ENCODE peak calls at places on chromosomes 3 and 15, in five cellular contexts. One of them, this sample, is unnamed.

GRCh38 chr3:64438837-64439236 is 213.6 kb upstream of the PRICKLE2 start:
- DNase-seq in A673: no peak
- DNase-seq in SK-N-SH: no peak
- DNase-seq in neuronal stem cell: no peak
- DNase-seq in sigmoid colon: no peak
- DNase-seq in this sample: no peak

GRCh38 chr3:179464296-179465092 is 13.2 kb upstream of the GNB4 start:
- DNase-seq in A673: no peak
- DNase-seq in neuronal stem cell: no peak
- DNase-seq in sigmoid colon: no peak
- DNase-seq in SK-N-SH: no peak
- DNase-seq in this sample: no peak

GRCh38 chr15:99682455-99682854 is 50.8 kb downstream of the LYSMD4 start:
- DNase-seq in sigmoid colon: no peak
- DNase-seq in neuronal stem cell: no peak
- DNase-seq in SK-N-SH: no peak
- DNase-seq in A673: peak; percentile 82
- DNase-seq in this sample: no peak

GRCh38 chr3:123329636-123330340 is 119.1 kb downstream of the ADCY5 start:
- DNase-seq in SK-N-SH: no peak
- DNase-seq in A673: no peak
- DNase-seq in neuronal stem cell: no peak
- DNase-seq in sigmoid colon: no peak
- DNase-seq in this sample: no peak

GRCh38 chr3:32948625-32949445 is 2.6 kb upstream of the CCR4 start:
- DNase-seq in sigmoid colon: no peak
- DNase-seq in neuronal stem cell: no peak
- DNase-seq in SK-N-SH: no peak
- DNase-seq in A673: no peak
- DNase-seq in this sample: no peak

GRCh38 chr3:193917096-193917495 is 218.9 kb upstream of the HES1 start:
- DNase-seq in neuronal stem cell: no peak
- DNase-seq in SK-N-SH: no peak
- DNase-seq in A673: no peak
- DNase-seq in sigmoid colon: no peak
- DNase-seq in this sample: no peak

GRCh38 chr3:49618412-49618811 is 55.7 kb upstream of the APEH start:
- DNase-seq in sigmoid colon: no peak
- DNase-seq in SK-N-SH: no peak
- DNase-seq in A673: no peak
- DNase-seq in neuronal stem cell: no peak
- DNase-seq in this sample: no peak

GRCh38 chr3:195208631-195209030 is 62.3 kb downstream of the XXYLT1 start:
- DNase-seq in SK-N-SH: no peak
- DNase-seq in neuronal stem cell: no peak
- DNase-seq in sigmoid colon: no peak
- DNase-seq in A673: no peak
- DNase-seq in this sample: no peak

GRCh38 chr15:71348597-71348996 is 233.3 kb downstream of the THSD4 start:
- DNase-seq in sigmoid colon: no peak
- DNase-seq in A673: no peak
- DNase-seq in neuronal stem cell: no peak
- DNase-seq in SK-N-SH: no peak
- DNase-seq in this sample: no peak

GRCh38 chr3:127217594-127218456 is 24.9 kb downstream of the PRR23E start:
- DNase-seq in sigmoid colon: no peak
- DNase-seq in SK-N-SH: no peak
- DNase-seq in neuronal stem cell: no peak
- DNase-seq in A673: no peak
- DNase-seq in this sample: no peak

GRCh38 chr3:127762077-127762786 is 60.1 kb downstream of the MGLL start:
- DNase-seq in neuronal stem cell: no peak
- DNase-seq in sigmoid colon: peak; percentile 81
- DNase-seq in SK-N-SH: no peak
- DNase-seq in A673: no peak
- DNase-seq in this sample: no peak

GRCh38 chr3:23159929-23160328 is 43.2 kb upstream of the UBE2E2 start:
- DNase-seq in SK-N-SH: no peak
- DNase-seq in sigmoid colon: no peak
- DNase-seq in neuronal stem cell: no peak
- DNase-seq in A673: no peak
- DNase-seq in this sample: no peak

GRCh38 chr3:196280689-196281463 is 6.7 kb downstream of the PCYT1A start:
- DNase-seq in sigmoid colon: no peak
- DNase-seq in neuronal stem cell: no peak
- DNase-seq in A673: no peak
- DNase-seq in SK-N-SH: no peak
- DNase-seq in this sample: no peak

GRCh38 chr3:132255041-132255745 is 62.0 kb upstream of the ACP3 start:
- DNase-seq in neuronal stem cell: no peak
- DNase-seq in SK-N-SH: no peak
- DNase-seq in sigmoid colon: no peak
- DNase-seq in A673: peak; percentile 47
- DNase-seq in this sample: no peak

GRCh38 chr15:43436395-43436794 is 56.6 kb downstream of the TP53BP1 start:
- DNase-seq in neuronal stem cell: no peak
- DNase-seq in SK-N-SH: no peak
- DNase-seq in sigmoid colon: no peak
- DNase-seq in A673: no peak
- DNase-seq in this sample: no peak
- H3K36me3 ChIP-seq in neuronal stem cell: peaks cover 98% of the 10 kb centered on the region
- H3K36me3 ChIP-seq in SK-N-SH: peaks cover 50% of the 10 kb centered on the region
- H3K36me3 ChIP-seq in sigmoid colon: peaks cover 79% of the 10 kb centered on the region
- H3K36me3 ChIP-seq in A673: peaks cover 56% of the 10 kb centered on the region
- H3K36me3 ChIP-seq in this sample: peaks cover 17% of the 10 kb centered on the region

GRCh38 chr15:46577767-46578166 is 942.9 kb downstream of the SQOR start:
- DNase-seq in neuronal stem cell: no peak
- DNase-seq in sigmoid colon: no peak
- DNase-seq in A673: no peak
- DNase-seq in SK-N-SH: no peak
- DNase-seq in this sample: no peak
- H3K27ac ChIP-seq in neuronal stem cell: no peak overlapping the region
- H3K27ac ChIP-seq in sigmoid colon: no peak overlapping the region
- H3K27ac ChIP-seq in A673: no peak overlapping the region
- H3K27ac ChIP-seq in SK-N-SH: no peak overlapping the region
- H3K27ac ChIP-seq in this sample: no peak overlapping the region

DNA sequence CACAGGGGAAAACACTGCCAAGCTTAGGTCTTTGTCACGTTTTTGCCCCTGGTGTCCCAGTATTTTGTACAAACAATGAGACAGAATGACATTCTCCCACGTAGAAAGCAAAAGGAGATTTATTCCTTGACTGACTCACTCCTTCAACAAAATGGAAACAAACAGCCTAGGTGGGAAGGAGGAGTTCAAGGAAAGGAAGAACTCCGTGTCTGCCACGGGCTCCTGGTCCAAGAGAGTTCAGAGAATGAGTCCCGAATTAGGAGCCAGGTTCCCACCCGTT is 8.1 kb downstream of the TLE3 start:
- DNase-seq in sigmoid colon: no peak
- DNase-seq in neuronal stem cell: no peak
- DNase-seq in SK-N-SH: no peak
- DNase-seq in A673: no peak
- DNase-seq in this sample: no peak
- H3K36me3 ChIP-seq in sigmoid colon: peaks cover 22% of the 10 kb centered on the region
- H3K36me3 ChIP-seq in neuronal stem cell: peaks cover 73% of the 10 kb centered on the region
- H3K36me3 ChIP-seq in SK-N-SH: peaks cover 80% of the 10 kb centered on the region
- H3K36me3 ChIP-seq in A673: peaks cover 81% of the 10 kb centered on the region
- H3K36me3 ChIP-seq in this sample: no peaks in the 10 kb centered on the region

GRCh38 chr3:129230311-129231019 is 18.9 kb upstream of the COPG1 start:
- DNase-seq in A673: no peak
- DNase-seq in SK-N-SH: no peak
- DNase-seq in sigmoid colon: no peak
- DNase-seq in neuronal stem cell: no peak
- DNase-seq in this sample: no peak
- H3K27ac ChIP-seq in A673: no peak overlapping the region
- H3K27ac ChIP-seq in SK-N-SH: no peak overlapping the region
- H3K27ac ChIP-seq in sigmoid colon: peak overlapping the region; percentile 47
- H3K27ac ChIP-seq in neuronal stem cell: no peak overlapping the region
- H3K27ac ChIP-seq in this sample: no peak overlapping the region

GRCh38 chr3:170296703-170297102 is 60.8 kb upstream of the SKIL start:
- DNase-seq in SK-N-SH: no peak
- DNase-seq in sigmoid colon: no peak
- DNase-seq in A673: no peak
- DNase-seq in neuronal stem cell: no peak
- DNase-seq in this sample: no peak

GRCh38 chr3:170290194-170290593 is 67.3 kb upstream of the SKIL start:
- DNase-seq in SK-N-SH: no peak
- DNase-seq in sigmoid colon: no peak
- DNase-seq in neuronal stem cell: no peak
- DNase-seq in A673: no peak
- DNase-seq in this sample: no peak

GRCh38 chr3:170301404-170301803 is 56.1 kb upstream of the SKIL start:
- DNase-seq in sigmoid colon: no peak
- DNase-seq in SK-N-SH: no peak
- DNase-seq in A673: no peak
- DNase-seq in neuronal stem cell: no peak
- DNase-seq in this sample: no peak

GRCh38 chr3:170295586-170295985 is 61.9 kb upstream of the SKIL start:
- DNase-seq in SK-N-SH: no peak
- DNase-seq in A673: no peak
- DNase-seq in neuronal stem cell: no peak
- DNase-seq in sigmoid colon: no peak
- DNase-seq in this sample: no peak
- H3K36me3 ChIP-seq in SK-N-SH: peaks cover 24% of the 10 kb centered on the region
- H3K36me3 ChIP-seq in A673: peaks cover 8% of the 10 kb centered on the region
- H3K36me3 ChIP-seq in neuronal stem cell: peaks cover 55% of the 10 kb centered on the region
- H3K36me3 ChIP-seq in sigmoid colon: peaks cover 78% of the 10 kb centered on the region
- H3K36me3 ChIP-seq in this sample: peaks cover 5% of the 10 kb centered on the region

DNA sequence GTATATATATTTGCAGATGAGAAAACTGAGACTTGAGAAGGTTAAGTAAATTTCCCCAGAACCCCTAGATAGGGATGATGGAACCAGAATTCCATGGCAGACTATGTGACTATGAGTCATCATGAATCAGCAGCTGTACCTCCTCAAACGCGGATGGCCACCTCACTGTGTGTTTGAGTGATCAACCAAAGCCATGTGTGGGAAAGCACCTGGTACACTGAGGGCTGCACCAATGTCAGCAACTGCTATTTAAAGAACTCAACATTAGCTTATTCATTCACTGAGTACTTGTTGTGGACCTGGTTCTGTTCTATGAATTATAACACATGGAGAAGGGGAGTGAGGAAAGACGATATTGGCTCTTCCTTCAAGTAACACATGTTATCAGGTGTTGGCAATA is 377.0 kb downstream of the GAP43 start:
- DNase-seq in sigmoid colon: peak; percentile 62
- DNase-seq in A673: peak; percentile 42
- DNase-seq in neuronal stem cell: no peak
- DNase-seq in SK-N-SH: no peak
- DNase-seq in this sample: no peak
- H3K27ac ChIP-seq in sigmoid colon: peak overlapping the region; percentile 6
- H3K27ac ChIP-seq in A673: no peak overlapping the region
- H3K27ac ChIP-seq in neuronal stem cell: no peak overlapping the region
- H3K27ac ChIP-seq in SK-N-SH: peak overlapping the region; percentile 69
- H3K27ac ChIP-seq in this sample: no peak overlapping the region

GRCh38 chr3:12990306-12990705 is 82.9 kb downstream of the IQSEC1 start:
- DNase-seq in neuronal stem cell: no peak
- DNase-seq in sigmoid colon: no peak
- DNase-seq in SK-N-SH: no peak
- DNase-seq in A673: no peak
- DNase-seq in this sample: no peak
- H3K36me3 ChIP-seq in neuronal stem cell: no peaks in the 10 kb centered on the region
- H3K36me3 ChIP-seq in sigmoid colon: no peaks in the 10 kb centered on the region
- H3K36me3 ChIP-seq in SK-N-SH: no peaks in the 10 kb centered on the region
- H3K36me3 ChIP-seq in A673: no peaks in the 10 kb centered on the region
- H3K36me3 ChIP-seq in this sample: no peaks in the 10 kb centered on the region

DNA sequence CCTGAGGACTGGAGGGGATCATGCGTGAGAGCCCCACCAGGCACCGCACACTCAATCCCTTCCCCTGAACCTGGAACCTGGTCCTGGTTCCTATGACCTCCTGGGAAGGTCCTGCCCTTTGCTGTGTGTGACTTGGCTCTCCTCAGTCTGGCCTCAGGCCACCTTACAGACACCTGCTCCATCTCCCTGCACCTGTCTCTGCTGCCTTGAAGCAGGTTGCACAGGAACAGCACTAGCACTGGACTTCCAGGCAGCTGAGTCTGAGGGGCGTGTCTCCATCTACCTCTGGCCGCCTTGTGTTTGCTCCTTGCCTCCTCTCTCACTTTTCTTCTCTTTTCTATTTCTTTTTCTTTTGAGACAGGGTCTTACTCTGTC is 15.4 kb downstream of the PSTPIP1 start:
- DNase-seq in sigmoid colon: no peak
- DNase-seq in neuronal stem cell: no peak
- DNase-seq in A673: no peak
- DNase-seq in SK-N-SH: no peak
- DNase-seq in this sample: no peak
- H3K27ac ChIP-seq in sigmoid colon: no peak overlapping the region
- H3K27ac ChIP-seq in neuronal stem cell: no peak overlapping the region
- H3K27ac ChIP-seq in A673: no peak overlapping the region
- H3K27ac ChIP-seq in SK-N-SH: no peak overlapping the region
- H3K27ac ChIP-seq in this sample: no peak overlapping the region

DNA sequence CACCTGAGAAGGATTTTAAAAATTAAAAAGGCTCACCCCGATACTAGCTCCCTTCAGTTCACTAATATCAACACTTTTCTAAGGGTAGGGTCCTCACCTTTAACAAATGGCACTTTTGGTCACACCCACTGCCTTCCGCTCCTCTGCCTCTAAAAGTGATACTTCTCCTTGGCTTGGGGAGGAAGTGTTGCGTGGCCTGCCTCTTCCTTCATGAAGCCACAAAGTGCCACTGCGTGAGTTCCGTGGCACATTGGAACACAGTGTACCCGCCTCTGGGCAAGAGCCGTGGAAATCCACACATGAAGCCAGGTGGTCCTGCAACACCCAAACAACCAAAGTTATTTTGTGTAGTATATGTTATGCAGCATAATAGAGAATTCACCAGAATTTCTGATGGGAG is 3.9 kb downstream of the B4GALT4 start:
- DNase-seq in sigmoid colon: no peak
- DNase-seq in A673: no peak
- DNase-seq in neuronal stem cell: no peak
- DNase-seq in SK-N-SH: no peak
- DNase-seq in this sample: no peak
- H3K36me3 ChIP-seq in sigmoid colon: peaks cover 49% of the 10 kb centered on the region
- H3K36me3 ChIP-seq in A673: no peaks in the 10 kb centered on the region
- H3K36me3 ChIP-seq in neuronal stem cell: peaks cover 42% of the 10 kb centered on the region
- H3K36me3 ChIP-seq in SK-N-SH: peaks cover 46% of the 10 kb centered on the region
- H3K36me3 ChIP-seq in this sample: peaks cover 7% of the 10 kb centered on the region

GRCh38 chr15:22954798-22955543 is 25.2 kb downstream of the CYFIP1 start:
- DNase-seq in sigmoid colon: peak; percentile 51
- DNase-seq in A673: no peak
- DNase-seq in neuronal stem cell: no peak
- DNase-seq in SK-N-SH: no peak
- DNase-seq in this sample: no peak

GRCh38 chr15:22951381-22952280 is 28.5 kb downstream of the CYFIP1 start:
- DNase-seq in SK-N-SH: no peak
- DNase-seq in sigmoid colon: peak; percentile 75
- DNase-seq in neuronal stem cell: no peak
- DNase-seq in A673: no peak
- DNase-seq in this sample: no peak

GRCh38 chr15:22951031-22951380 is 29.2 kb downstream of the CYFIP1 start:
- DNase-seq in SK-N-SH: no peak
- DNase-seq in neuronal stem cell: no peak
- DNase-seq in sigmoid colon: peak; percentile 60
- DNase-seq in A673: no peak
- DNase-seq in this sample: no peak

GRCh38 chr15:22954326-22954725 is 25.8 kb downstream of the CYFIP1 start:
- DNase-seq in SK-N-SH: no peak
- DNase-seq in sigmoid colon: peak; percentile 47
- DNase-seq in neuronal stem cell: no peak
- DNase-seq in A673: no peak
- DNase-seq in this sample: no peak

GRCh38 chr15:22952826-22953579 is 27.2 kb downstream of the CYFIP1 start:
- DNase-seq in SK-N-SH: no peak
- DNase-seq in A673: peak; percentile 75
- DNase-seq in sigmoid colon: peak; percentile 63
- DNase-seq in neuronal stem cell: peak; percentile 26
- DNase-seq in this sample: peak; percentile 5
- H3K27ac ChIP-seq in SK-N-SH: no peak overlapping the region
- H3K27ac ChIP-seq in A673: peak overlapping the region; percentile 75
- H3K27ac ChIP-seq in sigmoid colon: peak overlapping the region; percentile 77
- H3K27ac ChIP-seq in neuronal stem cell: no peak overlapping the region
- H3K27ac ChIP-seq in this sample: no peak overlapping the region

This sample was measured in iPS DF 6.9.